ENCODE peak calls at places on chromosomes 13 and 19, in five cellular contexts. H, N, M, P and F are unnamed samples.

GRCh38 chr13:93559718-93560117 is 333.1 kb downstream of the GPC6 start:
- DNase-seq in P (no peak), H (no peak), M (no peak), N (peak; percentile 80), F (no peak)

GRCh38 chr13:99577934-99578917 is 77.0 kb downstream of the TM9SF2 start:
- DNase-seq in N (peak; percentile 34), M (no peak), H (no peak), P (peak; percentile 29), F (no peak)

GRCh38 chr19:38661166-38661565 is 13.7 kb downstream of the ACTN4 start:
- DNase-seq in H (no peak), N (no peak), M (no peak), P (no peak), F (no peak)

GRCh38 chr19:49430678-49431329 is 5.6 kb downstream of the GFY start:
- DNase-seq in N (no peak), P (no peak), M (no peak), H (no peak), F (no peak)

GRCh38 chr13:41313659-41314197 is 2.7 kb downstream of the NAA16 start:
- DNase-seq in M (no peak), H (no peak), N (no peak), P (no peak), F (no peak)

GRCh38 chr13:98447881-98448641 is 128.8 kb downstream of the STK24 start:
- DNase-seq in M (no peak), H (no peak), P (peak; percentile 45), N (peak; percentile 43), F (no peak)

GRCh38 chr13:70203661-70204229 is 95.5 kb upstream of the KLHL1 start:
- DNase-seq in P (peak; percentile 1), H (no peak), N (no peak), M (no peak), F (no peak)

GRCh38 chr13:83780201-83780600 is 102.1 kb downstream of the SLITRK1 start:
- DNase-seq in N (peak; percentile 22), P (no peak), H (no peak), M (no peak), F (no peak)

DNA sequence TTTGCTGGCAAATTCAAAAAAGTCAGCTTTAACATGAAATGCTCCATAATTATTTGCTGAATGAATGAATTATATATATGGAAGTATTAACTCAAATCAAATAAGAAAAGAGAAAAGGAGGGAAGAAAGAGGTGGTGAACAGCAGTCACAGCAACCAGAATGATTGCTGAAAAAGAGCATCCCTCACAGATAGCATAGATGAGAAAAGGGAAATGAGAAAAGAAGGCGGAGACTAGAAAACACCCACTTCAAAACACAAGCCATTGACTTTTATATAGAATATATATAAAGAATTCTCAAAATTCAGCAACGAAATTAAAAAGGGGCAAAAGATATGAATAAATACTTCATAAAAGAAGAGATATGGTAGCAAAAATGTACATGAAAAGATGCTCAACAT is 75.2 kb downstream of the CAB39L start:
- DNase-seq in N (no peak), P (no peak), H (no peak), M (no peak), F (no peak)
- H3K4me1 ChIP-seq in N (no peaks in the 10 kb centered on the region), P (no peaks in the 10 kb centered on the region), H (no peaks in the 10 kb centered on the region), M (peaks cover 5% of the 10 kb centered on the region), F (peaks cover 14% of the 10 kb centered on the region)

DNA sequence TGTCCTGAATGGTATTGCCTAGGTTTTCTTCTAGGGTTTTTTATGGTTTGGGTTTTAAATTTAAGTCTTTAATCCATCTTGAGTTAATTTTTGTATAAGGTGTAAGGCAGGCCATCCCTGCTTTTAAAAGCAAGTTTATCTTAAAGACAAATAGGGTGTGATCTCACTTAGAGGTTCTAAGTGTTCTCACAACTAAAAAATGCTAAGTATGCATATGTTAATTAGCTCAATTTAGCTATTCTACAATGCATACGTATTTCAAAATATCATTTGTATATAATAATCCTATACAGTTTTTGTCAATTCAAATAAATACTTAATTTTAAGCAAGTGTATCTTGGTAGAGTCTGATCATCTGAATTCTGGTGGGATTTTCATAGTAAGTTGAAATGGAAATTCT is 50.4 kb downstream of the MBNL2 start:
- DNase-seq in P (no peak), M (no peak), H (no peak), N (no peak), F (no peak)
- H3K4me1 ChIP-seq in P (peaks cover 75% of the 10 kb centered on the region), M (peaks cover 7% of the 10 kb centered on the region), H (no peaks in the 10 kb centered on the region), N (peaks cover 19% of the 10 kb centered on the region), F (no peaks in the 10 kb centered on the region)

DNA sequence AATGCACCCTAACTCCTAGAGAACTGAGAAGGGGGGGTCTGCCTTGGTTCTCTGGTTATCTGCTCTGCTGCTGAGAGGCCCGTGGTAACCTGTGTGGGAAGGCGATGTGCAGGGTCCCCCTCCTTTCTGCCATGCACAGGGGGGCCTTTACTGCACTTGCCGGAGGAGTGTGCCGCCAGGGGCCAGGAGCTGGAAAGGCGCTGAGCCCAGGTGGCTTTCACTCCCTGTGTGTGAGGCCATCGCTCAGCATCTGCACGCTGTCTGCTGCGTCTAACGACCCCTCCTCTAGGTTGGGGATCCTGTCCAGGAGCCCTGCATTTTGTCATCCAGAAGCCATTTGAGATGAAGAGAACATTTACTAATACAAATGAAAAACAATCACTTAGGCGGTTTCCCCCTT is 37.0 kb upstream of the TEX29 start:
- DNase-seq in M (no peak), P (no peak), H (no peak), N (no peak), F (no peak)
- H3K4me1 ChIP-seq in M (peaks cover 3% of the 10 kb centered on the region), P (no peaks in the 10 kb centered on the region), H (no peaks in the 10 kb centered on the region), N (peaks cover 12% of the 10 kb centered on the region), F (no peaks in the 10 kb centered on the region)

DNA sequence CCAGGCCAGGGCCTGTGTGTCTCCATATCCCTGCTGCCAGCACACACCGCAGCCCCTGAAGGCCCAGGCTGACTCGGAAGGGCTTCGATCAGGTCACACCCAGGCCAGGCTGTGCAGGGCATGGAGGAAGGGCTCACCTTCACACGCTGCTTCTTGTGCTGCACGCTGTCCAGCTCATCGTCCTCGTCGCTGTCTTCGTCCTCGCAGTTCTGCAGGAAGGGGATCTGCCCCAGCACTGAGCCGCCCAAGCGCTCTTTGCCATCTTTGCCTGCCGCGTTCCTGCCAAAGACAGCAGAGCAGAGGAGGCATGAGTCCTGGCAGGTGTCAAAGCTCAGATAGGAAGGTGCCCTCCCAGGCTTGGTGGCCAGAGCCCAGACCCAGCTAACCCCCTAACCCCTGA is 13.7 kb upstream of the PRKD2 start:
- DNase-seq in M (no peak), P (no peak), H (no peak), N (no peak), F (no peak)
- H3K4me1 ChIP-seq in M (no peaks in the 10 kb centered on the region), P (peaks cover 64% of the 10 kb centered on the region), H (no peaks in the 10 kb centered on the region), N (peaks cover 12% of the 10 kb centered on the region), F (peaks cover 4% of the 10 kb centered on the region)

GRCh38 chr13:67643656-67644055 is 413.5 kb upstream of the PCDH9 start:
- DNase-seq in P (no peak), H (no peak), M (no peak), N (no peak), F (no peak)
- H3K4me1 ChIP-seq in P (no peaks in the 10 kb centered on the region), H (no peaks in the 10 kb centered on the region), M (no peaks in the 10 kb centered on the region), N (no peaks in the 10 kb centered on the region), F (no peaks in the 10 kb centered on the region)

DNA sequence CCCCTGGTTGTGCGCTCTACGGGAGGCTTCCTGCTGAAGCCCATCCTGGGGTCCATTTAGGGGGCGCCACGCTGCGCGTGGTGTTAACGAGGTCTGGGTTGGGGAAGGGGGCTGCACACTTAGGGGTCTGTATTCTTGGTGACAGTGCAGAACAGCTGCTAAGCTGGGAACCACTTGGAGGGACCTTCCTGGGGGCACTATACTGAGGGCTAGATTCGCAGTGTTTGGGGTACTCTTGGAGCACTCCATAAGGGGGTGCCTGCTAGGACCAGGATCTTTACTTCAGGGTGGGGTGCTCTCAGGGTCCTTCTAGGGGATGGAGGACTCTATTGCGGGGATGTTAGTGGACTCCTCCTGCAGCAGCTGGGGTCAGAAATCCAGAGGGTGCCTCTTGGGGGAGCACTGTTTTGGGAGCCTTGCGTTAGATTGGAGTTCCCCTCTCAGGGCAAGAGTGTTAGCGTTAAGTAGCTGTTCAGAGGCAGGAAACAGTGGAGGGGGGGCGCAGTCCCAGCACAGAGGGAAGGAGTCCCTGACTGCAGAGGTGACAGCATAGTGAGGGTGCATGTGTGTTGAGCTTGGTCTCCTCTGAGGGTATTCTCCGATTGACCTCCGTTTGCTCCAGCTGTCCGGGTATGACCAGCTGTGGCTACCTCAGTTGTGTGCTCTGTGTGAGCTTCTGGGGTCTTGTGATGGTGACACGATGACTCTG is 1.1 kb downstream of the PDE4A start:
- DNase-seq in H (no peak), M (no peak), N (no peak), P (no peak), F (no peak)
- H3K4me1 ChIP-seq in H (peaks cover 19% of the 10 kb centered on the region), M (no peaks in the 10 kb centered on the region), N (peaks cover 18% of the 10 kb centered on the region), P (peaks cover 14% of the 10 kb centered on the region), F (peaks cover 62% of the 10 kb centered on the region)

DNA sequence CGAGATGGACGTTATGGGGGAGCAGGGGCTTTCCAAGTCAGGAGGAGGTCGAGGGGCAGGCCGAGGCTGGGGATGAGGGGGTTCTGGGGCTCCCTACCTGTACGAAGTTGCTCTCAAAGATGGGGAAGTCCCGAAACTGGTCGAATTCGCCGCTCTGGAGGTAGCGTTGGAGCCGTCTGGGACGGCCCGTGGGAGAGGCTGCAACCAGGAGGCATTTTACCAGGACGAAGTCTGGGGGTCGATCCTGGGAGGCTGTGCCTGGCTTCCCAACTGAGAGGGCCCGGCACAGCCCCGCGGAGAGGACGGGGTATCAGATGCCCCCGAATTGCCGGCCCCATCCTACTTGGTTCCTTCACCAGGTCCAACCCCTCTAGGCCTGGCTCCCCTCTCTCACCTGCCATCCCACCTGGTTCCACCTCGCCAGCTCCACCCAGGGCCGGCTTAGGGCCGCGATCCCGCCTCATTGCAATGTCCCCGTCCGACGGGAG is 527 bp upstream of the EMC10 start:
- DNase-seq in N (no peak), H (no peak), M (no peak), P (no peak), F (no peak)
- H3K4me1 ChIP-seq in N (no peaks in the 10 kb centered on the region), H (peaks cover 3% of the 10 kb centered on the region), M (no peaks in the 10 kb centered on the region), P (peaks cover 7% of the 10 kb centered on the region), F (peaks cover 14% of the 10 kb centered on the region)

GRCh38 chr19:7926727-7927604 is 1.0 kb upstream of the CTXN1 start:
- DNase-seq in M (peak; percentile 57), N (no peak), H (no peak), P (no peak), F (no peak)
- H3K4me1 ChIP-seq in M (no peaks in the 10 kb centered on the region), N (peaks cover 26% of the 10 kb centered on the region), H (peaks cover 32% of the 10 kb centered on the region), P (peaks cover 17% of the 10 kb centered on the region), F (peaks cover 16% of the 10 kb centered on the region)

DNA sequence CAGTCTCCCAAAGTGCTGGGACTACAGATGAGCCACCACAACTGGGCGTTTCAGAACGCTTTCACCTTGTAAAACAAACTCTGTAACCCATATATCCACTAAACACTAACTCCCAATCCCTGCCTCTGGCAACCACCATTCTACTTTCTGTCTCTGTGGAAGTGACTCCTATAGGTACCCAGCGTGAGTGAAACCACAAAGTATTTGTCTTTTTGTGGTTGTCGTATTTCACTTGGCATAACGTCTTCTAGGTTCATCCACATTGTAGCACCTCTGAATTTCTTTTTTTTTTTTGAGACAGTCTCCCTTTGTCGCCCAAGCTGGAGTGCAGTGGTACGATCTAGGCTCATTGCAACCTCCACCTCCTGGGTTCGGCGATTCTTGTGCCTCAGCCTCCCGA is 44.8 kb downstream of the BRD4 start:
- DNase-seq in P (no peak), M (no peak), H (no peak), N (no peak), F (no peak)
- H3K4me1 ChIP-seq in P (peaks cover 21% of the 10 kb centered on the region), M (peaks cover 13% of the 10 kb centered on the region), H (peaks cover 14% of the 10 kb centered on the region), N (peaks cover 39% of the 10 kb centered on the region), F (peaks cover 90% of the 10 kb centered on the region)